ENCODE peak calls at places on chromosome 22, in seven cellular contexts. One of them, this sample, is unnamed.
A peak's percentile ranks its signal among the peaks of the same experiment; 100 is the strongest.

GRCh38 chr22:27930246-27931060 is 11.4 kb upstream of the PITPNB start:
- DNase-seq in cardiac muscle cell: no peak
- DNase-seq in HAP-1: peak; percentile 82
- DNase-seq in IMR-90: peak; percentile 35
- DNase-seq in GM12878: no peak
- DNase-seq in left ventricle myocardium inferior: no peak
- DNase-seq in aorta: no peak
- DNase-seq in this sample: no peak

GRCh38 chr22:22046370-22046769 is 63.8 kb upstream of the TOP3B start:
- DNase-seq in cardiac muscle cell: no peak
- DNase-seq in HAP-1: no peak
- DNase-seq in IMR-90: no peak
- DNase-seq in GM12878: no peak
- DNase-seq in left ventricle myocardium inferior: no peak
- DNase-seq in aorta: no peak
- DNase-seq in this sample: no peak

GRCh38 chr22:27630754-27631153 is 170.8 kb downstream of the MN1 start:
- DNase-seq in cardiac muscle cell: no peak
- DNase-seq in HAP-1: no peak
- DNase-seq in IMR-90: no peak
- DNase-seq in GM12878: no peak
- DNase-seq in left ventricle myocardium inferior: no peak
- DNase-seq in aorta: no peak
- DNase-seq in this sample: no peak

GRCh38 chr22:46001046-46001425 is 24.1 kb upstream of the WNT7B start:
- DNase-seq in cardiac muscle cell: no peak
- DNase-seq in HAP-1: no peak
- DNase-seq in IMR-90: no peak
- DNase-seq in GM12878: no peak
- DNase-seq in left ventricle myocardium inferior: no peak
- DNase-seq in aorta: peak; percentile 58
- DNase-seq in this sample: no peak

GRCh38 chr22:20167643-20168322 is 16.9 kb upstream of the CCDC188 start:
- DNase-seq in cardiac muscle cell: no peak
- DNase-seq in HAP-1: no peak
- DNase-seq in IMR-90: no peak
- DNase-seq in GM12878: no peak
- DNase-seq in left ventricle myocardium inferior: no peak
- DNase-seq in aorta: no peak
- DNase-seq in this sample: no peak

GRCh38 chr22:29032584-29032983 is 29.0 kb downstream of the C22orf31 start:
- DNase-seq in cardiac muscle cell: no peak
- DNase-seq in HAP-1: no peak
- DNase-seq in IMR-90: peak; percentile 27
- DNase-seq in GM12878: no peak
- DNase-seq in left ventricle myocardium inferior: no peak
- DNase-seq in aorta: no peak
- DNase-seq in this sample: no peak

GRCh38 chr22:30488121-30488520 is 16.3 kb upstream of the SEC14L3 start:
- DNase-seq in cardiac muscle cell: no peak
- DNase-seq in HAP-1: no peak
- DNase-seq in IMR-90: no peak
- DNase-seq in GM12878: no peak
- DNase-seq in left ventricle myocardium inferior: no peak
- DNase-seq in aorta: no peak
- DNase-seq in this sample: no peak

GRCh38 chr22:47606426-47606825 is 844.0 kb downstream of the TBC1D22A start:
- DNase-seq in cardiac muscle cell: no peak
- DNase-seq in HAP-1: no peak
- DNase-seq in IMR-90: no peak
- DNase-seq in GM12878: no peak
- DNase-seq in left ventricle myocardium inferior: no peak
- DNase-seq in aorta: no peak
- DNase-seq in this sample: no peak

GRCh38 chr22:46446799-46447198 is 90.6 kb downstream of the CELSR1 start:
- DNase-seq in cardiac muscle cell: no peak
- DNase-seq in HAP-1: no peak
- DNase-seq in IMR-90: no peak
- DNase-seq in GM12878: no peak
- DNase-seq in left ventricle myocardium inferior: no peak
- DNase-seq in aorta: no peak
- DNase-seq in this sample: no peak

GRCh38 chr22:32378703-32379272 is 21.1 kb downstream of the RFPL3 start:
- DNase-seq in cardiac muscle cell: peak; percentile 45
- DNase-seq in HAP-1: peak; percentile 30
- DNase-seq in IMR-90: peak; percentile 18
- DNase-seq in GM12878: no peak
- DNase-seq in left ventricle myocardium inferior: no peak
- DNase-seq in aorta: no peak
- DNase-seq in this sample: no peak

GRCh38 chr22:30241576-30242371 is 4.8 kb downstream of the LIF start:
- DNase-seq in cardiac muscle cell: no peak
- DNase-seq in HAP-1: no peak
- DNase-seq in IMR-90: peak; percentile 69
- DNase-seq in GM12878: no peak
- DNase-seq in left ventricle myocardium inferior: no peak
- DNase-seq in aorta: no peak
- DNase-seq in this sample: no peak

GRCh38 chr22:20725987-20726558 is 47.8 kb upstream of the SERPIND1 start:
- DNase-seq in cardiac muscle cell: no peak
- DNase-seq in HAP-1: no peak
- DNase-seq in IMR-90: no peak
- DNase-seq in GM12878: no peak
- DNase-seq in left ventricle myocardium inferior: no peak
- DNase-seq in aorta: no peak
- DNase-seq in this sample: no peak

GRCh38 chr22:31120642-31121041 is 2.1 kb upstream of the INPP5J start:
- DNase-seq in cardiac muscle cell: no peak
- DNase-seq in HAP-1: no peak
- DNase-seq in IMR-90: no peak
- DNase-seq in GM12878: no peak
- DNase-seq in left ventricle myocardium inferior: no peak
- DNase-seq in aorta: no peak
- DNase-seq in this sample: no peak

GRCh38 chr22:45911601-45912271 is 65.2 kb downstream of the WNT7B start:
- DNase-seq in cardiac muscle cell: no peak
- DNase-seq in HAP-1: no peak
- DNase-seq in IMR-90: no peak
- DNase-seq in GM12878: no peak
- DNase-seq in left ventricle myocardium inferior: peak; percentile 65
- DNase-seq in aorta: no peak
- DNase-seq in this sample: no peak

GRCh38 chr22:32649515-32650200 is 151.8 kb upstream of the TIMP3 start:
- DNase-seq in cardiac muscle cell: no peak
- DNase-seq in HAP-1: no peak
- DNase-seq in IMR-90: peak; percentile 81
- DNase-seq in GM12878: no peak
- DNase-seq in left ventricle myocardium inferior: no peak
- DNase-seq in aorta: no peak
- DNase-seq in this sample: no peak

GRCh38 chr22:32475428-32476010 is 908 bp downstream of the FBXO7 start:
- DNase-seq in cardiac muscle cell: peak; percentile 63
- DNase-seq in HAP-1: peak; percentile 34
- DNase-seq in IMR-90: no peak
- DNase-seq in GM12878: no peak
- DNase-seq in left ventricle myocardium inferior: peak; percentile 26
- DNase-seq in aorta: peak; percentile 76
- DNase-seq in this sample: no peak

GRCh38 chr22:27984001-27984695 is 65.1 kb upstream of the PITPNB start:
- DNase-seq in cardiac muscle cell: no peak
- DNase-seq in HAP-1: no peak
- DNase-seq in IMR-90: no peak
- DNase-seq in GM12878: no peak
- DNase-seq in left ventricle myocardium inferior: no peak
- DNase-seq in aorta: no peak
- DNase-seq in this sample: no peak

GRCh38 chr22:43136255-43136654 is 6.9 kb downstream of the MCAT start:
- DNase-seq in cardiac muscle cell: peak; percentile 78
- DNase-seq in HAP-1: peak; percentile 21
- DNase-seq in IMR-90: peak; percentile 30
- DNase-seq in GM12878: no peak
- DNase-seq in left ventricle myocardium inferior: peak; percentile 41
- DNase-seq in aorta: no peak
- DNase-seq in this sample: no peak

GRCh38 chr22:47303161-47303890 is 540.9 kb downstream of the TBC1D22A start:
- DNase-seq in cardiac muscle cell: no peak
- DNase-seq in HAP-1: no peak
- DNase-seq in IMR-90: no peak
- DNase-seq in GM12878: no peak
- DNase-seq in left ventricle myocardium inferior: no peak
- DNase-seq in aorta: no peak
- DNase-seq in this sample: no peak

GRCh38 chr22:18109410-18110193 is 1.0 kb upstream of the TUBA8 start:
- DNase-seq in cardiac muscle cell: no peak
- DNase-seq in HAP-1: no peak
- DNase-seq in IMR-90: no peak
- DNase-seq in GM12878: no peak
- DNase-seq in left ventricle myocardium inferior: no peak
- DNase-seq in aorta: peak; percentile 58
- DNase-seq in this sample: no peak
- H3K4me3 ChIP-seq in cardiac muscle cell: no peak overlapping the region
- H3K4me3 ChIP-seq in HAP-1: no peak overlapping the region
- H3K4me3 ChIP-seq in IMR-90: no peak overlapping the region
- H3K4me3 ChIP-seq in GM12878: peak overlapping the region; percentile 65
- H3K4me3 ChIP-seq in left ventricle myocardium inferior: peak overlapping the region; percentile 75
- H3K4me3 ChIP-seq in aorta: no peak overlapping the region
- H3K4me3 ChIP-seq in this sample: peak overlapping the region; percentile 57

GRCh38 chr22:39174498-39175120 is 22.1 kb upstream of the CBX7 start:
- DNase-seq in cardiac muscle cell: peak; percentile 79
- DNase-seq in HAP-1: peak; percentile 44
- DNase-seq in IMR-90: peak; percentile 89
- DNase-seq in GM12878: no peak
- DNase-seq in left ventricle myocardium inferior: peak; percentile 77
- DNase-seq in aorta: peak; percentile 92
- DNase-seq in this sample: no peak
- H3K4me3 ChIP-seq in cardiac muscle cell: no peak overlapping the region
- H3K4me3 ChIP-seq in HAP-1: no peak overlapping the region
- H3K4me3 ChIP-seq in IMR-90: no peak overlapping the region
- H3K4me3 ChIP-seq in GM12878: no peak overlapping the region
- H3K4me3 ChIP-seq in left ventricle myocardium inferior: peak overlapping the region; percentile 26
- H3K4me3 ChIP-seq in aorta: no peak overlapping the region
- H3K4me3 ChIP-seq in this sample: no peak overlapping the region

DNA sequence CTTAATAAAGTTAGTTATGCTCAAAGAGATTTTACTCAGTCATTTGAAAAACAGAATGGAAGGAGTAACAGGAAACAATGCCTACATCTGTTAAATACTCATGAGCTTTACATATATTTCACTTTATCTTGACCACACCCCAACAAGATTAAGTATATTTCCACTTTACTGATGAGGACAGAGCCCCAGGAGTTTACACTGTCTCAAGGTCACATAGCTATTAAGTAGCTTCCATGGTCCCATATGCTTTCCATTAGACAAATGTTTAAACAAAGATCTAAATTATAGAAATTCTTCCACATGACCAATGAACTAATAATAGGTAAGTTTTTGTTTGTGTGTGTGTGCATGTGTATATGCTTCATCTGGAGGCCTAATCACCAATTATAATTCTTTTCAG is 30.2 kb downstream of the MRTFA start:
- DNase-seq in cardiac muscle cell: no peak
- DNase-seq in HAP-1: no peak
- DNase-seq in IMR-90: no peak
- DNase-seq in GM12878: no peak
- DNase-seq in left ventricle myocardium inferior: no peak
- DNase-seq in aorta: no peak
- DNase-seq in this sample: no peak
- H3K4me3 ChIP-seq in cardiac muscle cell: no peak overlapping the region
- H3K4me3 ChIP-seq in HAP-1: no peak overlapping the region
- H3K4me3 ChIP-seq in IMR-90: no peak overlapping the region
- H3K4me3 ChIP-seq in GM12878: no peak overlapping the region
- H3K4me3 ChIP-seq in left ventricle myocardium inferior: no peak overlapping the region
- H3K4me3 ChIP-seq in aorta: no peak overlapping the region
- H3K4me3 ChIP-seq in this sample: no peak overlapping the region

GRCh38 chr22:50620861-50621490 is 7.0 kb downstream of the ARSA start:
- DNase-seq in cardiac muscle cell: no peak
- DNase-seq in HAP-1: no peak
- DNase-seq in IMR-90: no peak
- DNase-seq in GM12878: peak; percentile 86
- DNase-seq in left ventricle myocardium inferior: no peak
- DNase-seq in aorta: no peak
- DNase-seq in this sample: peak; percentile 72
- H3K4me3 ChIP-seq in cardiac muscle cell: peak overlapping the region; percentile 11
- H3K4me3 ChIP-seq in HAP-1: peak overlapping the region; percentile 31
- H3K4me3 ChIP-seq in IMR-90: no peak overlapping the region
- H3K4me3 ChIP-seq in GM12878: peak overlapping the region; percentile 70
- H3K4me3 ChIP-seq in left ventricle myocardium inferior: peak overlapping the region; percentile 61
- H3K4me3 ChIP-seq in aorta: no peak overlapping the region
- H3K4me3 ChIP-seq in this sample: peak overlapping the region; percentile 60